ENCODE peak calls at places on chromosomes 16 and 17, in six cellular contexts. C, M, Y, F, A and U are unnamed samples.

GRCh38 chr17:41534899-41535546 is 6.9 kb upstream of the KRT19 start:
- DNase-seq in A (no peak), M (no peak), Y (no peak), C (no peak), F (no peak), U (no peak)

GRCh38 chr17:30573603-30574175 is 96.5 kb downstream of the GOSR1 start:
- DNase-seq in A (no peak), F (no peak), C (no peak), M (no peak), Y (no peak), U (no peak)

GRCh38 chr16:10906914-10907756 is 30.1 kb downstream of the CIITA start:
- DNase-seq in A (no peak), M (peak; percentile 70), F (no peak), Y (no peak), C (no peak), U (no peak)

GRCh38 chr16:89041571-89042481 is 51.8 kb upstream of the ACSF3 start:
- DNase-seq in C (no peak), Y (no peak), F (no peak), A (no peak), M (peak; percentile 7), U (no peak)

GRCh38 chr16:11296706-11297491 is 15.8 kb upstream of the PRM1 start:
- DNase-seq in M (no peak), F (no peak), A (no peak), C (no peak), Y (no peak), U (no peak)

GRCh38 chr16:89442990-89443726 is 47.2 kb downstream of the ANKRD11 start:
- DNase-seq in A (no peak), F (peak; percentile 82), Y (peak; percentile 63), M (no peak), C (no peak), U (no peak)

GRCh38 chr17:74962622-74963394 is 9.8 kb downstream of the HID1 start:
- DNase-seq in F (no peak), C (no peak), Y (no peak), M (no peak), A (no peak), U (no peak)

GRCh38 chr17:19311421-19312215 is 50.9 kb downstream of the B9D1 start:
- DNase-seq in Y (peak; percentile 41), M (no peak), C (no peak), F (peak; percentile 58), A (no peak), U (no peak)

GRCh38 chr17:83173180-83173996 is 94.0 kb downstream of the METRNL start:
- DNase-seq in F (no peak), A (no peak), C (no peak), M (no peak), Y (no peak), U (no peak)

GRCh38 chr17:49574283-49574892 is 1.3 kb upstream of the NXPH3 start:
- DNase-seq in F (no peak), C (no peak), A (no peak), Y (no peak), M (no peak), U (no peak)

GRCh38 chr17:55496094-55496881 is 15.0 kb downstream of the SMIM36 start:
- DNase-seq in Y (peak; percentile 4), A (no peak), C (no peak), F (peak; percentile 95), M (no peak), U (no peak)

GRCh38 chr16:66137853-66138252 is 228.6 kb upstream of the CDH5 start:
- DNase-seq in M (no peak), C (no peak), F (no peak), A (no peak), Y (no peak), U (no peak)

GRCh38 chr17:57442914-57443571 is 186.7 kb downstream of the MSI2 start:
- DNase-seq in C (no peak), Y (no peak), F (peak; percentile 61), A (peak; percentile 36), M (peak; percentile 52), U (no peak)

GRCh38 chr17:4017377-4017776 is 53.1 kb upstream of the ATP2A3 start:
- DNase-seq in Y (no peak), A (no peak), M (no peak), F (no peak), C (no peak), U (no peak)

GRCh38 chr16:87176735-87177134 is 140.5 kb downstream of the C16orf95 start:
- DNase-seq in M (no peak), F (no peak), Y (no peak), C (no peak), A (no peak), U (no peak)

GRCh38 chr17:82633343-82633742 is 14.9 kb downstream of the WDR45B start:
- DNase-seq in F (no peak), A (no peak), C (no peak), Y (no peak), M (no peak), U (no peak)

GRCh38 chr17:73952498-73953205 is 250.8 kb upstream of the RPL38 start:
- DNase-seq in F (no peak), A (peak; percentile 20), M (peak; percentile 57), Y (no peak), C (no peak), U (peak; percentile 55)

GRCh38 chr17:8681175-8681949 is 50.8 kb upstream of the MYH10 start:
- DNase-seq in M (peak; percentile 22), F (peak; percentile 65), A (no peak), C (no peak), Y (peak; percentile 20), U (no peak)

GRCh38 chr17:50175035-50175788 is 9.4 kb downstream of the SGCA start:
- DNase-seq in C (no peak), M (no peak), A (no peak), F (no peak), Y (peak; percentile 17), U (no peak)

GRCh38 chr17:44627513-44627912 is 28.8 kb upstream of the MEIOC start:
- DNase-seq in A (no peak), C (no peak), F (no peak), Y (no peak), M (no peak), U (no peak)

GRCh38 chr17:55325405-55325804 is 60.6 kb downstream of the HLF start:
- DNase-seq in F (no peak), C (no peak), A (no peak), M (no peak), Y (no peak), U (no peak)

GRCh38 chr16:69567031-69567680 is 1.4 kb downstream of the NFAT5 start:
- DNase-seq in F (no peak), C (no peak), M (no peak), A (no peak), Y (no peak), U (no peak)

GRCh38 chr16:54282202-54282922 is 4.2 kb downstream of the IRX3 start:
- DNase-seq in Y (no peak), C (no peak), F (peak; percentile 13), M (peak; percentile 76), A (no peak), U (no peak)

GRCh38 chr17:32487460-32488176 is 825 bp downstream of the CDK5R1 start:
- DNase-seq in F (no peak), C (no peak), Y (no peak), M (no peak), A (no peak), U (no peak)

GRCh38 chr16:24645739-24646645 is 83.5 kb upstream of the TNRC6A start:
- DNase-seq in F (peak; percentile 99), A (no peak), C (no peak), M (no peak), Y (peak; percentile 100), U (no peak)

GRCh38 chr16:66004706-66005105 is 361.8 kb upstream of the CDH5 start:
- DNase-seq in A (no peak), C (no peak), M (no peak), F (peak; percentile 19), Y (no peak), U (no peak)

GRCh38 chr16:69724981-69725479 is 1.3 kb downstream of the NQO1 start:
- DNase-seq in A (no peak), Y (no peak), F (peak; percentile 30), M (no peak), C (no peak), U (no peak)

GRCh38 chr17:82940226-82941020 is 100.6 kb upstream of the ZNF750 start:
- DNase-seq in Y (no peak), C (no peak), A (no peak), F (no peak), M (peak; percentile 4), U (no peak)

GRCh38 chr16:75593825-75594820 is 27.9 kb downstream of the GABARAPL2 start:
- DNase-seq in F (peak; percentile 90), A (no peak), M (no peak), Y (peak; percentile 50), C (peak; percentile 15), U (no peak)

GRCh38 chr17:40458001-40458791 is 14.9 kb downstream of the IGFBP4 start:
- DNase-seq in M (peak; percentile 62), F (peak; percentile 72), Y (peak; percentile 88), C (no peak), A (no peak), U (no peak)

GRCh38 chr16:27402964-27403600 is 1.1 kb downstream of the IL21R start:
- DNase-seq in F (no peak), C (no peak), A (no peak), Y (no peak), M (no peak), U (no peak)

GRCh38 chr17:63697341-63698286 is 2.3 kb downstream of the LIMD2 start:
- DNase-seq in Y (no peak), M (peak; percentile 55), F (peak; percentile 31), C (peak; percentile 7), A (peak; percentile 69), U (no peak)

GRCh38 chr17:751269-752001 is 629 bp downstream of the GEMIN4 start:
- DNase-seq in F (peak; percentile 66), C (no peak), M (no peak), Y (peak; percentile 21), A (peak; percentile 28), U (no peak)

GRCh38 chr16:56852401-56852730 is 12.6 kb upstream of the SLC12A3 start:
- DNase-seq in Y (no peak), F (no peak), A (no peak), C (no peak), M (no peak), U (no peak)

GRCh38 chr16:51418258-51418657 is 267.2 kb upstream of the SALL1 start:
- DNase-seq in C (no peak), F (no peak), M (no peak), Y (no peak), A (no peak), U (no peak)

GRCh38 chr16:84228321-84228838 is 11.4 kb downstream of the KCNG4 start:
- DNase-seq in C (no peak), M (peak; percentile 80), A (no peak), Y (peak; percentile 87), F (peak; percentile 84), U (no peak)

GRCh38 chr16:69865701-69866100 is 85.4 kb upstream of the CLEC18A start:
- DNase-seq in C (no peak), Y (peak; percentile 56), F (peak; percentile 96), A (no peak), M (no peak), U (no peak)

GRCh38 chr17:48552453-48553189 is 7.7 kb upstream of the HOXB2 start:
- DNase-seq in M (no peak), C (no peak), A (no peak), F (no peak), Y (no peak), U (peak; percentile 81)

GRCh38 chr16:87169509-87169985 is 147.6 kb downstream of the C16orf95 start:
- DNase-seq in C (no peak), A (no peak), F (peak; percentile 29), Y (no peak), M (no peak), U (peak; percentile 26)

GRCh38 chr16:15037003-15037402 is 18.9 kb downstream of the NTAN1 start:
- DNase-seq in Y (no peak), C (no peak), M (no peak), F (no peak), A (no peak), U (no peak)